ENCODE peak calls at places on chromosomes 13 and 19, in four cellular contexts. One of them, this sample, is unnamed.

GRCh38 chr13:30394798-30395191 is 27.5 kb upstream of the UBE2L5 start:
- DNase-seq in GM12878: peak; percentile 61
- DNase-seq in HL-60: no peak
- DNase-seq in K562: no peak
- DNase-seq in this sample: no peak

GRCh38 chr13:66700336-66700735 is 529.8 kb downstream of the PCDH9 start:
- DNase-seq in GM12878: no peak
- DNase-seq in K562: no peak
- DNase-seq in HL-60: no peak
- DNase-seq in this sample: no peak

GRCh38 chr13:31521466-31521865 is 217.9 kb upstream of the RXFP2 start:
- DNase-seq in K562: no peak
- DNase-seq in HL-60: no peak
- DNase-seq in GM12878: no peak
- DNase-seq in this sample: no peak

GRCh38 chr13:46992383-46992952 is 95.6 kb upstream of the HTR2A start:
- DNase-seq in HL-60: no peak
- DNase-seq in GM12878: no peak
- DNase-seq in K562: peak; percentile 11
- DNase-seq in this sample: no peak

GRCh38 chr19:8206147-8207087 is 2.8 kb upstream of the CERS4 start:
- DNase-seq in K562: no peak
- DNase-seq in GM12878: no peak
- DNase-seq in HL-60: no peak
- DNase-seq in this sample: no peak

GRCh38 chr19:30593975-30594925 is 222.1 kb downstream of the ZNF536 start:
- DNase-seq in K562: no peak
- DNase-seq in GM12878: no peak
- DNase-seq in HL-60: no peak
- DNase-seq in this sample: no peak

GRCh38 chr19:56113071-56113632 is 7.9 kb downstream of the ZNF787 start:
- DNase-seq in K562: no peak
- DNase-seq in HL-60: no peak
- DNase-seq in GM12878: no peak
- DNase-seq in this sample: no peak

GRCh38 chr13:75687145-75687763 is 51.1 kb downstream of the LMO7 start:
- DNase-seq in GM12878: no peak
- DNase-seq in K562: peak; percentile 11
- DNase-seq in HL-60: no peak
- DNase-seq in this sample: no peak

GRCh38 chr13:40657307-40657706 is 9.1 kb downstream of the FOXO1 start:
- DNase-seq in HL-60: no peak
- DNase-seq in GM12878: no peak
- DNase-seq in K562: no peak
- DNase-seq in this sample: no peak

GRCh38 chr13:94598281-94598680 is 2.3 kb upstream of the TGDS start:
- DNase-seq in HL-60: no peak
- DNase-seq in GM12878: no peak
- DNase-seq in K562: no peak
- DNase-seq in this sample: no peak

GRCh38 chr13:97367016-97367415 is 67.0 kb upstream of the RAP2A start:
- DNase-seq in GM12878: no peak
- DNase-seq in K562: no peak
- DNase-seq in HL-60: no peak
- DNase-seq in this sample: no peak

GRCh38 chr13:58018020-58018419 is 386.5 kb downstream of the PCDH17 start:
- DNase-seq in HL-60: no peak
- DNase-seq in K562: no peak
- DNase-seq in GM12878: no peak
- DNase-seq in this sample: no peak

GRCh38 chr13:107977175-107977574 is 238.2 kb downstream of the LIG4 start:
- DNase-seq in HL-60: no peak
- DNase-seq in K562: no peak
- DNase-seq in GM12878: no peak
- DNase-seq in this sample: no peak

GRCh38 chr13:67148219-67148583 is 81.9 kb downstream of the PCDH9 start:
- DNase-seq in GM12878: no peak
- DNase-seq in HL-60: no peak
- DNase-seq in K562: no peak
- DNase-seq in this sample: no peak

GRCh38 chr19:48635966-48636858 is 967 bp downstream of the DBP start:
- DNase-seq in K562: no peak
- DNase-seq in HL-60: no peak
- DNase-seq in GM12878: no peak
- DNase-seq in this sample: no peak

GRCh38 chr13:67080351-67080750 is 149.8 kb downstream of the PCDH9 start:
- DNase-seq in HL-60: no peak
- DNase-seq in K562: no peak
- DNase-seq in GM12878: no peak
- DNase-seq in this sample: no peak

GRCh38 chr13:99377641-99378040 is 70.4 kb upstream of the GPR183 start:
- DNase-seq in HL-60: no peak
- DNase-seq in K562: no peak
- DNase-seq in GM12878: no peak
- DNase-seq in this sample: no peak

GRCh38 chr13:76991432-76991795 is 467 bp upstream of the CLN5 start:
- DNase-seq in HL-60: no peak
- DNase-seq in K562: no peak
- DNase-seq in GM12878: peak; percentile 35
- DNase-seq in this sample: no peak

GRCh38 chr19:55696301-55697068 is 21.5 kb downstream of the EPN1 start:
- DNase-seq in HL-60: no peak
- DNase-seq in K562: no peak
- DNase-seq in GM12878: no peak
- DNase-seq in this sample: no peak

GRCh38 chr13:66933994-66934393 is 296.1 kb downstream of the PCDH9 start:
- DNase-seq in HL-60: no peak
- DNase-seq in GM12878: no peak
- DNase-seq in K562: peak; percentile 13
- DNase-seq in this sample: no peak

GRCh38 chr19:597406-598315 is 8.0 kb downstream of the HCN2 start:
- DNase-seq in GM12878: no peak
- DNase-seq in K562: no peak
- DNase-seq in HL-60: no peak
- DNase-seq in this sample: no peak

GRCh38 chr13:46170687-46171086 is 11.3 kb downstream of the LCP1 start:
- DNase-seq in HL-60: peak; percentile 54
- DNase-seq in K562: no peak
- DNase-seq in GM12878: no peak
- DNase-seq in this sample: no peak

GRCh38 chr13:23753523-23753922 is 135.7 kb downstream of the MIPEP start:
- DNase-seq in HL-60: no peak
- DNase-seq in GM12878: no peak
- DNase-seq in K562: no peak
- DNase-seq in this sample: no peak

GRCh38 chr19:6551607-6552450 is 21.0 kb downstream of the TNFSF9 start:
- DNase-seq in K562: peak; percentile 85
- DNase-seq in GM12878: no peak
- DNase-seq in HL-60: no peak
- DNase-seq in this sample: peak; percentile 86

GRCh38 chr13:90706631-90707030 is 640.9 kb upstream of the MIR17HG start:
- DNase-seq in HL-60: no peak
- DNase-seq in K562: no peak
- DNase-seq in GM12878: no peak
- DNase-seq in this sample: no peak

GRCh38 chr19:45311640-45312039 is 11.0 kb downstream of the CKM start:
- DNase-seq in GM12878: no peak
- DNase-seq in K562: no peak
- DNase-seq in HL-60: peak; percentile 36
- DNase-seq in this sample: no peak

GRCh38 chr19:34365463-34366401 is 736 bp downstream of the GPI start:
- DNase-seq in HL-60: peak; percentile 57
- DNase-seq in K562: peak; percentile 64
- DNase-seq in GM12878: no peak
- DNase-seq in this sample: peak; percentile 25

GRCh38 chr19:41548954-41549688 is 26.8 kb upstream of the CEACAM21 start:
- DNase-seq in K562: no peak
- DNase-seq in HL-60: peak; percentile 69
- DNase-seq in GM12878: no peak
- DNase-seq in this sample: no peak

GRCh38 chr13:61918841-61919240 is 503.2 kb upstream of the PCDH20 start:
- DNase-seq in HL-60: no peak
- DNase-seq in GM12878: no peak
- DNase-seq in K562: no peak
- DNase-seq in this sample: no peak

GRCh38 chr13:23921451-23921888 is 24.2 kb upstream of the C1QTNF9B start:
- DNase-seq in HL-60: peak; percentile 1
- DNase-seq in K562: peak; percentile 13
- DNase-seq in GM12878: no peak
- DNase-seq in this sample: no peak

GRCh38 chr13:20686863-20687579 is 16.5 kb upstream of the IL17D start:
- DNase-seq in HL-60: no peak
- DNase-seq in GM12878: no peak
- DNase-seq in K562: no peak
- DNase-seq in this sample: no peak

GRCh38 chr13:20686167-20686566 is 17.3 kb upstream of the IL17D start:
- DNase-seq in K562: no peak
- DNase-seq in HL-60: no peak
- DNase-seq in GM12878: no peak
- DNase-seq in this sample: no peak

GRCh38 chr13:20685042-20685441 is 18.5 kb upstream of the IL17D start:
- DNase-seq in HL-60: no peak
- DNase-seq in K562: no peak
- DNase-seq in GM12878: no peak
- DNase-seq in this sample: no peak

GRCh38 chr13:20684041-20684440 is 19.5 kb upstream of the IL17D start:
- DNase-seq in HL-60: no peak
- DNase-seq in GM12878: no peak
- DNase-seq in K562: no peak
- DNase-seq in this sample: no peak

GRCh38 chr13:20684535-20684934 is 19.0 kb upstream of the IL17D start:
- DNase-seq in GM12878: no peak
- DNase-seq in K562: no peak
- DNase-seq in HL-60: no peak
- DNase-seq in this sample: no peak
- TF ChIP-seq SPI1 in GM12878: no peak
- TF ChIP-seq SPI1 in K562: no peak
- TF ChIP-seq SPI1 in HL-60: no peak
- TF ChIP-seq SPI1 in this sample: no peak

DNA sequence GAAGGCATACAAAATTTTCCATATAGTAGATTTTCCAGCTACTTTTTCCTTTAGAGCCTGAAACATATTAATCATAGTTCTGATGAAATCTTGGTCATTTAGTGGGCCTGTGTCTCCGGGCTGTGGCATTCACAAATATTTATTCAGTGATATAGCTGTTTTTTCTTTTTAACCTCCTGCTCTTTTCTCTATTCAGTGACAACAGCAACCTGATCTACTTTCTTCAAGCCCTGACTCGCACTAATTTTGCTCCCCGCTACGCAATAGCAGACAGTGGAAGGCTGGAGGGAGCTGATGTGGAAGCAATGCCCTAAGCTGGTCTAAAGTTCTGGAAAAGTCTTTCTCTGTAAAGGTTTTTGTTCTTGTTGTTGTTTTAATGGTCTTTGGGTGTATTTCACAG is 289.7 kb downstream of the SLITRK6 start:
- DNase-seq in GM12878: no peak
- DNase-seq in K562: no peak
- DNase-seq in HL-60: no peak
- DNase-seq in this sample: no peak
- TF ChIP-seq SPI1 in GM12878: no peak
- TF ChIP-seq SPI1 in K562: no peak
- TF ChIP-seq SPI1 in HL-60: no peak
- TF ChIP-seq SPI1 in this sample: no peak

GRCh38 chr19:2171349-2172145 is 7.8 kb downstream of the DOT1L start:
- DNase-seq in K562: peak; percentile 48
- DNase-seq in GM12878: peak; percentile 90
- DNase-seq in HL-60: no peak
- DNase-seq in this sample: peak; percentile 88
- TF ChIP-seq SPI1 in K562: no peak
- TF ChIP-seq SPI1 in GM12878: peak; percentile 22
- TF ChIP-seq SPI1 in HL-60: no peak
- TF ChIP-seq SPI1 in this sample: no peak

GRCh38 chr13:112729408-112729807 is 39.6 kb downstream of the ATP11A start:
- DNase-seq in K562: no peak
- DNase-seq in GM12878: no peak
- DNase-seq in HL-60: no peak
- DNase-seq in this sample: no peak
- TF ChIP-seq SPI1 in K562: no peak
- TF ChIP-seq SPI1 in GM12878: no peak
- TF ChIP-seq SPI1 in HL-60: no peak
- TF ChIP-seq SPI1 in this sample: no peak

This sample was measured in GM12891.